ENCODE peak calls at places on chromosomes 5 and 9, in ten cellular contexts. One of them, this sample, is unnamed.
A peak's percentile ranks its signal among the peaks of the same experiment; 100 is the strongest.

GRCh38 chr5:113678924-113679575 is 165.6 kb downstream of the YTHDC2 start:
- DNase-seq in mucosa of descending colon: no peak
- DNase-seq in AG04449: no peak
- DNase-seq in WTC11: peak; percentile 38
- DNase-seq in body of pancreas: peak; percentile 7
- DNase-seq in AG10803: peak; percentile 34
- DNase-seq in colonic mucosa: peak; percentile 38
- DNase-seq in stomach: no peak
- DNase-seq in thoracic aorta: no peak
- DNase-seq in ovary: no peak
- DNase-seq in this sample: peak; percentile 62

GRCh38 chr9:123282343-123283047 is 14.1 kb upstream of the STRBP start:
- DNase-seq in mucosa of descending colon: no peak
- DNase-seq in colonic mucosa: no peak
- DNase-seq in ovary: no peak
- DNase-seq in stomach: peak; percentile 48
- DNase-seq in AG10803: no peak
- DNase-seq in body of pancreas: peak; percentile 44
- DNase-seq in AG04449: no peak
- DNase-seq in thoracic aorta: no peak
- DNase-seq in WTC11: no peak
- DNase-seq in this sample: no peak

GRCh38 chr5:111810087-111810486 is 53.1 kb upstream of the NREP start:
- DNase-seq in mucosa of descending colon: no peak
- DNase-seq in colonic mucosa: no peak
- DNase-seq in WTC11: no peak
- DNase-seq in body of pancreas: peak; percentile 79
- DNase-seq in stomach: peak; percentile 61
- DNase-seq in thoracic aorta: no peak
- DNase-seq in AG10803: no peak
- DNase-seq in AG04449: no peak
- DNase-seq in ovary: no peak
- DNase-seq in this sample: no peak

GRCh38 chr5:14848385-14848784 is 23.2 kb downstream of the ANKH start:
- DNase-seq in WTC11: no peak
- DNase-seq in mucosa of descending colon: no peak
- DNase-seq in AG04449: no peak
- DNase-seq in thoracic aorta: no peak
- DNase-seq in stomach: no peak
- DNase-seq in colonic mucosa: no peak
- DNase-seq in body of pancreas: no peak
- DNase-seq in AG10803: no peak
- DNase-seq in ovary: no peak
- DNase-seq in this sample: no peak

GRCh38 chr5:120532835-120533234 is 68.7 kb downstream of the PRR16 start:
- DNase-seq in AG04449: no peak
- DNase-seq in AG10803: no peak
- DNase-seq in thoracic aorta: no peak
- DNase-seq in stomach: no peak
- DNase-seq in mucosa of descending colon: no peak
- DNase-seq in WTC11: peak; percentile 70
- DNase-seq in ovary: no peak
- DNase-seq in body of pancreas: no peak
- DNase-seq in colonic mucosa: no peak
- DNase-seq in this sample: peak; percentile 53

GRCh38 chr5:152140391-152140790 is 215.7 kb upstream of the GLRA1 start:
- DNase-seq in body of pancreas: no peak
- DNase-seq in ovary: no peak
- DNase-seq in AG04449: no peak
- DNase-seq in WTC11: no peak
- DNase-seq in stomach: no peak
- DNase-seq in colonic mucosa: no peak
- DNase-seq in AG10803: no peak
- DNase-seq in mucosa of descending colon: no peak
- DNase-seq in thoracic aorta: no peak
- DNase-seq in this sample: no peak

GRCh38 chr9:107243757-107244156 is 39.3 kb upstream of the RAD23B start:
- DNase-seq in mucosa of descending colon: no peak
- DNase-seq in thoracic aorta: no peak
- DNase-seq in AG10803: peak; percentile 92
- DNase-seq in WTC11: no peak
- DNase-seq in stomach: peak; percentile 29
- DNase-seq in ovary: no peak
- DNase-seq in colonic mucosa: peak; percentile 82
- DNase-seq in body of pancreas: peak; percentile 92
- DNase-seq in AG04449: peak; percentile 63
- DNase-seq in this sample: no peak

GRCh38 chr9:136107953-136108647 is 10.6 kb downstream of the TMEM250 start:
- DNase-seq in WTC11: no peak
- DNase-seq in ovary: no peak
- DNase-seq in AG04449: no peak
- DNase-seq in AG10803: no peak
- DNase-seq in thoracic aorta: no peak
- DNase-seq in mucosa of descending colon: peak; percentile 71
- DNase-seq in colonic mucosa: peak; percentile 78
- DNase-seq in body of pancreas: no peak
- DNase-seq in stomach: no peak
- DNase-seq in this sample: no peak

GRCh38 chr5:152297866-152298265 is 107.2 kb downstream of the NMUR2 start:
- DNase-seq in stomach: no peak
- DNase-seq in AG04449: no peak
- DNase-seq in thoracic aorta: no peak
- DNase-seq in colonic mucosa: no peak
- DNase-seq in WTC11: no peak
- DNase-seq in AG10803: no peak
- DNase-seq in mucosa of descending colon: no peak
- DNase-seq in body of pancreas: no peak
- DNase-seq in ovary: no peak
- DNase-seq in this sample: no peak

GRCh38 chr9:13705913-13706312 is 426.4 kb upstream of the MPDZ start:
- DNase-seq in colonic mucosa: no peak
- DNase-seq in AG10803: peak; percentile 72
- DNase-seq in mucosa of descending colon: no peak
- DNase-seq in WTC11: no peak
- DNase-seq in stomach: no peak
- DNase-seq in thoracic aorta: no peak
- DNase-seq in ovary: no peak
- DNase-seq in AG04449: no peak
- DNase-seq in body of pancreas: peak; percentile 41
- DNase-seq in this sample: no peak

GRCh38 chr9:111298831-111299603 is 31.0 kb downstream of the OR2K2 start:
- DNase-seq in colonic mucosa: no peak
- DNase-seq in body of pancreas: peak; percentile 26
- DNase-seq in thoracic aorta: no peak
- DNase-seq in stomach: no peak
- DNase-seq in mucosa of descending colon: no peak
- DNase-seq in AG04449: peak; percentile 34
- DNase-seq in WTC11: no peak
- DNase-seq in ovary: no peak
- DNase-seq in AG10803: peak; percentile 77
- DNase-seq in this sample: peak; percentile 13

GRCh38 chr9:132596200-132596599 is 13.8 kb downstream of the BARHL1 start:
- DNase-seq in body of pancreas: no peak
- DNase-seq in ovary: no peak
- DNase-seq in WTC11: no peak
- DNase-seq in AG10803: no peak
- DNase-seq in AG04449: no peak
- DNase-seq in mucosa of descending colon: no peak
- DNase-seq in colonic mucosa: no peak
- DNase-seq in thoracic aorta: no peak
- DNase-seq in stomach: no peak
- DNase-seq in this sample: no peak

GRCh38 chr5:135206862-135207261 is 172.8 kb upstream of the PITX1 start:
- DNase-seq in stomach: no peak
- DNase-seq in AG10803: no peak
- DNase-seq in WTC11: no peak
- DNase-seq in AG04449: no peak
- DNase-seq in body of pancreas: no peak
- DNase-seq in mucosa of descending colon: no peak
- DNase-seq in thoracic aorta: no peak
- DNase-seq in colonic mucosa: peak; percentile 7
- DNase-seq in ovary: no peak
- DNase-seq in this sample: no peak

GRCh38 chr5:135204151-135204600 is 170.1 kb upstream of the PITX1 start:
- DNase-seq in AG10803: no peak
- DNase-seq in body of pancreas: no peak
- DNase-seq in AG04449: no peak
- DNase-seq in colonic mucosa: peak; percentile 10
- DNase-seq in WTC11: no peak
- DNase-seq in thoracic aorta: no peak
- DNase-seq in stomach: no peak
- DNase-seq in mucosa of descending colon: no peak
- DNase-seq in ovary: no peak
- DNase-seq in this sample: no peak

GRCh38 chr5:135203019-135203418 is 169.0 kb upstream of the PITX1 start:
- DNase-seq in AG04449: no peak
- DNase-seq in colonic mucosa: no peak
- DNase-seq in WTC11: no peak
- DNase-seq in ovary: no peak
- DNase-seq in mucosa of descending colon: no peak
- DNase-seq in body of pancreas: no peak
- DNase-seq in AG10803: no peak
- DNase-seq in stomach: no peak
- DNase-seq in thoracic aorta: no peak
- DNase-seq in this sample: no peak

GRCh38 chr5:135205616-135206349 is 171.8 kb upstream of the PITX1 start:
- DNase-seq in AG10803: no peak
- DNase-seq in body of pancreas: no peak
- DNase-seq in AG04449: no peak
- DNase-seq in stomach: no peak
- DNase-seq in thoracic aorta: no peak
- DNase-seq in mucosa of descending colon: no peak
- DNase-seq in WTC11: no peak
- DNase-seq in colonic mucosa: peak; percentile 7
- DNase-seq in ovary: no peak
- DNase-seq in this sample: no peak

DNA sequence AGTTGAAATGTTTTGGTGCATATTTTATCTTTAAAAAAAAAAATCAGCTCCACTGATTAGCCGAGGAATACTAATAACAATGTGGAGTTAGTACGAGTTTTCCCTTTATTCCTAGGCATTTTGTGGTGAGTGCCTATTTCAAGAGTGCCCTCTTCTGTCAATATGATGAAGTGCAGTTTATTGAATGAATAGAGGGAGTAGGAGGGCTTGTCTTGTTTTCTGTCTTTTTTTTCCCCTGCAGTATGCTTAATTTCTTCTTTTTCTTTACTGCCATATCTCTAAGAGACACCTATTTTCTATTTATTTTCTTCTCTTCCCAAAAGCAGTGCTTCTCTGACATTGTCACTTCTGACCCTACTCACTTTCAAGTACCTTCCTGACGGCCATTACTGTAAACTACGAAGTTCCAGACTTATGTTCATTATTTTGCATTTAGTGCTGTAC is 169.6 kb upstream of the PITX1 start:
- DNase-seq in colonic mucosa: no peak
- DNase-seq in WTC11: no peak
- DNase-seq in body of pancreas: no peak
- DNase-seq in stomach: no peak
- DNase-seq in mucosa of descending colon: no peak
- DNase-seq in AG10803: no peak
- DNase-seq in ovary: no peak
- DNase-seq in thoracic aorta: no peak
- DNase-seq in AG04449: no peak
- DNase-seq in this sample: no peak
- TF ChIP-seq CTCF in colonic mucosa: peak; percentile 38
- TF ChIP-seq CTCF in WTC11: peak; percentile 15
- TF ChIP-seq CTCF in body of pancreas: peak; percentile 25
- TF ChIP-seq CTCF in stomach: no peak
- TF ChIP-seq CTCF in mucosa of descending colon: peak; percentile 17
- TF ChIP-seq CTCF in AG10803: peak; percentile 49
- TF ChIP-seq CTCF in ovary: no peak
- TF ChIP-seq CTCF in thoracic aorta: peak; percentile 25
- TF ChIP-seq CTCF in AG04449: no peak
- TF ChIP-seq CTCF in this sample: peak; percentile 48

GRCh38 chr5:96175090-96175489 is 213.4 kb upstream of the ELL2 start:
- DNase-seq in thoracic aorta: no peak
- DNase-seq in AG10803: no peak
- DNase-seq in WTC11: no peak
- DNase-seq in ovary: no peak
- DNase-seq in mucosa of descending colon: no peak
- DNase-seq in AG04449: no peak
- DNase-seq in stomach: no peak
- DNase-seq in colonic mucosa: no peak
- DNase-seq in body of pancreas: no peak
- DNase-seq in this sample: no peak
- TF ChIP-seq CTCF in thoracic aorta: peak; percentile 17
- TF ChIP-seq CTCF in AG10803: peak; percentile 28
- TF ChIP-seq CTCF in WTC11: no peak
- TF ChIP-seq CTCF in ovary: no peak
- TF ChIP-seq CTCF in mucosa of descending colon: no peak
- TF ChIP-seq CTCF in AG04449: no peak
- TF ChIP-seq CTCF in stomach: no peak
- TF ChIP-seq CTCF in colonic mucosa: peak; percentile 24
- TF ChIP-seq CTCF in body of pancreas: peak; percentile 20
- TF ChIP-seq CTCF in this sample: peak; percentile 72

DNA sequence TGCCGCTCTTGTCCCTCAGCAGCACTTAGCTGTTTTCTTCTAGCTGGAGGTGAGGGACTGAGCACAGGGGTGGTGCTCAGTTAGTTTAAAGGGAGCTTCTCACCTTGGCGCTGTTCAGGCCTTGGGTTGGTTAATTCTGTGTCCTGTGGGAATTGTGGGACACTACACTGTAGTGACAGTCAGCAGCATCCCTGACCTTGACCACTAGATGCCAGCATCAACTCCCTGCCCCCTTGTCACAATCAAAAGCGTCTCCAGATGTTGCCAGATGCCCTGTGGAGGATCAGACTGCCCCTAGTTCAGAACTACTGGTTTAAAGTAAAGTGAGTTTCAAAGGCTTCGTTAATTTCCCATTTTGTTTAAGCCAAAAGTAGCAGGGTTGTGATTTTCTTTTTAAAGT is 65.5 kb upstream of the DMRT3 start:
- DNase-seq in ovary: no peak
- DNase-seq in colonic mucosa: no peak
- DNase-seq in mucosa of descending colon: no peak
- DNase-seq in AG04449: no peak
- DNase-seq in stomach: no peak
- DNase-seq in thoracic aorta: no peak
- DNase-seq in body of pancreas: no peak
- DNase-seq in WTC11: peak; percentile 41
- DNase-seq in AG10803: no peak
- DNase-seq in this sample: no peak
- TF ChIP-seq CTCF in ovary: no peak
- TF ChIP-seq CTCF in colonic mucosa: no peak
- TF ChIP-seq CTCF in mucosa of descending colon: no peak
- TF ChIP-seq CTCF in AG04449: no peak
- TF ChIP-seq CTCF in stomach: no peak
- TF ChIP-seq CTCF in thoracic aorta: no peak
- TF ChIP-seq CTCF in body of pancreas: no peak
- TF ChIP-seq CTCF in WTC11: no peak
- TF ChIP-seq CTCF in AG10803: no peak
- TF ChIP-seq CTCF in this sample: no peak

DNA sequence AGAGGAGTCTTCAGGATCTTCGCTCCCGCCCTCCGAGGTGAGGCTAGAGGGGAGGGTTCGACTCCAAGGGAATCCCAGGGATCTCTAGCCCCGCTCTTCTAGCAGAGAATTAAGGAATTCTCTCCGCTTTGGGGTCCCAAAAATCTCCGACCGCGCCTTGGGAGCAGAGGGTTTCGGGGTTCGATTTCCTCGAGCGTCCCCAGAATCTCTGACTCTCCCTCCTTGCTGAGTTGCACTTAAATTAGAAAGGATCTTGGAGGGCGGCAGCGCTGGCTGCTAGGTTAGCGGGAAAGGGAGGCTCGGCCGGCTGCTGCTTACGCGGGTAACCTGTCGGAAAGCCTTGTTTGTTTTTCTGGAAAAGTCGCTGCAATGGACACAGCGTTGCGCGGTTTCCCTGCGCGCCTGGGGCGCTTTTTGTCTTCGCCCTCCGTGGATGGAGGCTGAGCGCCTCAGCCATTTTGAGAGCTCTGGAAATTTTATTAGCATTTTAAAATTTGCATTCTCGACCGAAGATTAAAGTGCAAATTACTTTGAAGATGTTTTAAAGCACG is 1.5 kb downstream of the DMRT1 start:
- DNase-seq in ovary: no peak
- DNase-seq in stomach: no peak
- DNase-seq in colonic mucosa: no peak
- DNase-seq in AG10803: no peak
- DNase-seq in AG04449: no peak
- DNase-seq in WTC11: peak; percentile 45
- DNase-seq in body of pancreas: no peak
- DNase-seq in mucosa of descending colon: no peak
- DNase-seq in thoracic aorta: no peak
- DNase-seq in this sample: no peak
- TF ChIP-seq CTCF in ovary: no peak
- TF ChIP-seq CTCF in stomach: no peak
- TF ChIP-seq CTCF in colonic mucosa: no peak
- TF ChIP-seq CTCF in AG10803: no peak
- TF ChIP-seq CTCF in AG04449: no peak
- TF ChIP-seq CTCF in WTC11: no peak
- TF ChIP-seq CTCF in body of pancreas: no peak
- TF ChIP-seq CTCF in mucosa of descending colon: no peak
- TF ChIP-seq CTCF in thoracic aorta: no peak
- TF ChIP-seq CTCF in this sample: no peak